ENCODE peak calls at places on chromosome 14, in eight cellular contexts. O is stomach; C is GM23248; H is uterus; R is OCI-LY7; T is left ventricle myocardium inferior; I is psoas muscle; K is Jurkat, Clone E6-1. Q is an unnamed sample.

GRCh38 chr14:80310950-80311349 is 99.6 kb upstream of the DIO2 start:
- DNase-seq in O (no peak), T (no peak), C (peak; percentile 55), H (no peak), K (no peak), R (no peak), I (no peak), Q (no peak)

GRCh38 chr14:87121716-87122115 is 871.3 kb downstream of the GALC start:
- DNase-seq in T (no peak), O (no peak), K (no peak), H (no peak), I (no peak), R (peak; percentile 29), C (no peak), Q (no peak)

GRCh38 chr14:24456980-24457379 is 14.4 kb upstream of the SDR39U1 start:
- DNase-seq in C (peak; percentile 18), T (no peak), I (no peak), O (no peak), K (peak; percentile 45), H (no peak), R (no peak), Q (no peak)

GRCh38 chr14:105313381-105314286 is 914 bp upstream of the PACS2 start:
- DNase-seq in T (no peak), H (no peak), C (peak; percentile 54), O (peak; percentile 43), I (peak; percentile 49), K (no peak), R (peak; percentile 41), Q (peak; percentile 36)

GRCh38 chr14:57486767-57487379 is 6.8 kb downstream of the CCDC198 start:
- DNase-seq in C (peak; percentile 62), O (no peak), K (peak; percentile 52), I (no peak), H (no peak), R (peak; percentile 67), T (no peak), Q (peak; percentile 33)

GRCh38 chr14:58697927-58698641 is 60.3 kb downstream of the DACT1 start:
- DNase-seq in O (no peak), H (no peak), C (no peak), I (no peak), R (no peak), K (no peak), T (no peak), Q (no peak)

GRCh38 chr14:104656014-104656714 is 33.3 kb upstream of the INF2 start:
- DNase-seq in T (no peak), O (no peak), K (no peak), H (no peak), R (peak; percentile 53), I (no peak), C (peak; percentile 52), Q (no peak)

GRCh38 chr14:63039800-63040380 is 5.4 kb downstream of the KCNH5 start:
- DNase-seq in C (peak; percentile 19), H (no peak), O (no peak), I (no peak), K (peak; percentile 4), T (no peak), R (peak; percentile 13), Q (peak; percentile 10)

GRCh38 chr14:80491131-80491530 is 279.8 kb upstream of the DIO2 start:
- DNase-seq in I (peak; percentile 49), R (peak; percentile 16), K (peak; percentile 39), O (no peak), T (peak; percentile 68), H (no peak), C (peak; percentile 69), Q (peak; percentile 47)

GRCh38 chr14:76780360-76780759 is 19.1 kb downstream of the VASH1 start:
- DNase-seq in R (no peak), O (no peak), T (no peak), K (no peak), H (no peak), C (no peak), I (no peak), Q (no peak)

GRCh38 chr14:99566009-99566389 is 38.0 kb downstream of the CCDC85C start:
- DNase-seq in T (no peak), I (no peak), R (no peak), O (peak; percentile 77), C (no peak), K (no peak), H (no peak), Q (no peak)

GRCh38 chr14:41604793-41605534 is 1.7 kb upstream of the LRFN5 start:
- DNase-seq in C (peak; percentile 88), T (peak; percentile 48), I (peak; percentile 35), O (no peak), R (no peak), K (no peak), H (peak; percentile 21), Q (no peak)

GRCh38 chr14:104138098-104138890 is at the start of gene KIF26A:
- DNase-seq in T (peak; percentile 60), I (peak; percentile 28), O (no peak), K (peak; percentile 60), H (no peak), C (no peak), R (no peak), Q (no peak)

GRCh38 chr14:77184396-77185092 is 2.9 kb downstream of the TMEM63C start:
- DNase-seq in K (no peak), C (no peak), I (no peak), H (no peak), O (no peak), T (no peak), R (no peak), Q (no peak)

GRCh38 chr14:85576161-85576560 is 46.2 kb downstream of the FLRT2 start:
- DNase-seq in R (no peak), O (no peak), T (no peak), C (peak; percentile 60), K (no peak), I (no peak), H (no peak), Q (no peak)

GRCh38 chr14:32224731-32225377 is 21.8 kb upstream of the RNU6-8 start:
- DNase-seq in K (peak; percentile 36), H (peak; percentile 70), R (no peak), T (no peak), O (no peak), C (peak; percentile 83), I (peak; percentile 30), Q (peak; percentile 29)

GRCh38 chr14:100654814-100655795 is 67.9 kb upstream of the BEGAIN start:
- DNase-seq in T (no peak), H (no peak), O (peak; percentile 57), I (no peak), R (no peak), C (peak; percentile 51), K (no peak), Q (peak; percentile 33)
- H3K4me3 ChIP-seq in T (no peak overlapping the region), H (no peak overlapping the region), O (no peak overlapping the region), I (no peak overlapping the region), R (no peak overlapping the region), C (no peak overlapping the region), K (no peak overlapping the region), Q (no peak overlapping the region)

DNA sequence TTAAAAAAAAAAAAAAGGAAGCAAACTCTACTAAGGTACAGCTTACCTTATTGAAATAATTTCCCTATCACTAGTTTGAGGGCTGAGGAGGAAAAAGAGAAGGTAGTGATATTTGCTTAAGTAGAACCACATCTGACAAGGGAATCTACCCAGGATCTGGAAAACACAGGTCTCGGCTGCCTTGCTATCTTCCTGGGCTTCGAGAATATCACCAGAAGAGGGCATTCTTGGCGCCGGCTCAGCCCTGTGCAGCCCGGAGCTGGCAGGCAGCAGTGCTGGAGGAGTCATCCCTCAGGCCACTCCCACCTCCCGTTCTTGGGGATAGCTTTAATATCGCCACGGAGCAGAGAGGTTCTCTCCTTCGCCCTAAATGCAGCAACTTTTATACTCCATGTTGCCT is 1181.2 kb downstream of the VRK1 start:
- DNase-seq in T (peak; percentile 76), R (no peak), H (peak; percentile 80), C (peak; percentile 85), O (peak; percentile 69), I (peak; percentile 75), K (peak; percentile 82), Q (peak; percentile 57)
- H3K4me3 ChIP-seq in T (peak overlapping the region; percentile 65), R (no peak overlapping the region), H (peak overlapping the region; percentile 40), C (peak overlapping the region; percentile 11), O (peak overlapping the region; percentile 35), I (peak overlapping the region; percentile 49), K (peak overlapping the region; percentile 73), Q (no peak overlapping the region)

GRCh38 chr14:93953739-93954515 is 22.4 kb downstream of the ASB2 start:
- DNase-seq in T (no peak), H (no peak), O (no peak), K (no peak), C (no peak), R (no peak), I (no peak), Q (no peak)
- H3K4me3 ChIP-seq in T (no peak overlapping the region), H (no peak overlapping the region), O (no peak overlapping the region), K (no peak overlapping the region), C (no peak overlapping the region), R (peak overlapping the region; percentile 67), I (no peak overlapping the region), Q (no peak overlapping the region)

GRCh38 chr14:103121846-103122577 is 1.2 kb upstream of the TNFAIP2 start:
- DNase-seq in O (peak; percentile 81), I (peak; percentile 91), C (peak; percentile 63), H (peak; percentile 94), R (no peak), T (peak; percentile 91), K (no peak), Q (peak; percentile 54)

GRCh38 chr14:103123634-103124500 is 606 bp downstream of the TNFAIP2 start:
- DNase-seq in O (peak; percentile 56), H (peak; percentile 64), R (no peak), K (no peak), I (peak; percentile 72), C (peak; percentile 76), T (peak; percentile 68), Q (no peak)

GRCh38 chr14:103124501-103125001 is 1.3 kb downstream of the TNFAIP2 start:
- DNase-seq in K (no peak), R (no peak), O (no peak), T (peak; percentile 14), C (no peak), H (peak; percentile 26), I (peak; percentile 15), Q (no peak)

GRCh38 chr14:103122578-103123127 is 608 bp upstream of the TNFAIP2 start:
- DNase-seq in C (peak; percentile 24), I (peak; percentile 44), R (no peak), O (no peak), K (no peak), T (peak; percentile 48), H (no peak), Q (peak; percentile 26)

GRCh38 chr14:103123128-103123633 is at the start of gene TNFAIP2:
- DNase-seq in I (peak; percentile 74), O (no peak), R (no peak), K (no peak), H (peak; percentile 42), T (peak; percentile 79), C (peak; percentile 64), Q (peak; percentile 39)
- H3K4me3 ChIP-seq in I (peak within 1 kb of the TSS; percentile 79), O (peak within 1 kb of the TSS; percentile 57), R (no peak within 1 kb of the TSS), K (no peak within 1 kb of the TSS), H (peak within 1 kb of the TSS; percentile 45), T (peak within 1 kb of the TSS; percentile 96), C (peak within 1 kb of the TSS; percentile 64), Q (peak within 1 kb of the TSS; percentile 66)